ENCODE peak calls at places on chromosomes 5 and 9, in eight cellular contexts. N is AG04450; B is activated T-cell treated with anti-CD3 and anti-CD28 coated beads, Interleukin-2, amount 50 U/mL, for 24 hours; O is stimulated activated CD4-positive, alpha-beta T cell treated with anti-CD3 and anti-CD28 coated beads, Interleukin-1b, Interleukin-23, amount 100 ng/mL, for 4 hours; Y is PC-3; J is NCI-H774; K is AG08396; T is GM12865. E is an unnamed sample.

GRCh38 chr5:67153292-67153691 is 43.3 kb downstream of the CD180 start:
- DNase-seq in N (no peak), B (no peak), O (no peak), Y (no peak), J (no peak), K (no peak), T (no peak), E (no peak)

GRCh38 chr9:2815661-2816060 is 28.2 kb downstream of the PUM3 start:
- DNase-seq in N (no peak), B (no peak), O (no peak), Y (no peak), J (no peak), K (no peak), T (no peak), E (no peak)

GRCh38 chr9:80492221-80492620 is 920.5 kb downstream of the TLE4 start:
- DNase-seq in N (no peak), B (no peak), O (no peak), Y (peak), J (no peak), K (peak), T (no peak), E (no peak)

GRCh38 chr5:150155258-150156032 is at the start of gene PDGFRB:
- DNase-seq in N (peak), B (peak), O (peak), Y (no peak), J (peak), K (peak), T (peak), E (no peak)

GRCh38 chr5:57482671-57483106 is at the start of gene ACTBL2:
- DNase-seq in N (no peak), B (no peak), O (no peak), Y (peak), J (no peak), K (peak), T (no peak), E (no peak)

GRCh38 chr5:172638209-172638768 is 2.8 kb upstream of the NEURL1B start:
- DNase-seq in N (no peak), B (peak), O (no peak), Y (no peak), J (no peak), K (no peak), T (no peak), E (peak)

GRCh38 chr9:126763130-126763764 is 41.6 kb upstream of the ZBTB43 start:
- DNase-seq in N (no peak), B (no peak), O (no peak), Y (peak), J (no peak), K (no peak), T (peak), E (no peak)

GRCh38 chr5:58311526-58311925 is 148.4 kb downstream of the PLK2 start:
- DNase-seq in N (no peak), B (no peak), O (no peak), Y (peak), J (no peak), K (no peak), T (no peak), E (no peak)

GRCh38 chr5:155938051-155938450 is 388.9 kb upstream of the SGCD start:
- DNase-seq in N (no peak), B (no peak), O (no peak), Y (no peak), J (no peak), K (no peak), T (no peak), E (no peak)

GRCh38 chr5:180090098-180090768 is 18.7 kb upstream of the RNF130 start:
- DNase-seq in N (peak), B (peak), O (peak), Y (peak), J (peak), K (peak), T (peak), E (peak)

GRCh38 chr5:108655750-108656450 is 91.8 kb upstream of the FER start:
- DNase-seq in N (peak), B (no peak), O (no peak), Y (peak), J (no peak), K (peak), T (no peak), E (no peak)

GRCh38 chr9:4796988-4797956 is 4.5 kb downstream of the RCL1 start:
- DNase-seq in N (no peak), B (no peak), O (no peak), Y (peak), J (peak), K (peak), T (peak), E (peak)

GRCh38 chr5:67290620-67291019 is 94.0 kb upstream of the CD180 start:
- DNase-seq in N (no peak), B (no peak), O (no peak), Y (no peak), J (no peak), K (no peak), T (no peak), E (no peak)

GRCh38 chr5:116696356-116696755 is 121.7 kb upstream of the SEMA6A start:
- DNase-seq in N (no peak), B (no peak), O (no peak), Y (no peak), J (no peak), K (no peak), T (peak), E (no peak)